ENCODE peak calls at places on chromosomes 12 and 14, in nine cellular contexts. C, Y, P, Z, J, N, D, B and U are unnamed samples. For H3K9me3, the result is how much of the 10 kb centered on the place peaks cover.

GRCh38 chr14:42023452-42023851 is 416.8 kb downstream of the LRFN5 start:
- DNase-seq in N (no peak), Z (no peak), Y (no peak), D (no peak), P (no peak), B (no peak), C (no peak), J (no peak), U (no peak)

GRCh38 chr12:125092108-125092871 is 27.1 kb downstream of the AACS start:
- DNase-seq in P (no peak), J (no peak), C (no peak), B (no peak), D (no peak), N (no peak), Z (no peak), Y (no peak), U (no peak)

GRCh38 chr12:100213016-100213891 is 12.6 kb downstream of the ACTR6 start:
- DNase-seq in B (no peak), N (no peak), P (no peak), J (no peak), Y (no peak), Z (no peak), C (no peak), D (no peak), U (no peak)

GRCh38 chr14:61320806-61321384 is 484 bp upstream of the PRKCH start:
- DNase-seq in C (no peak), Z (peak), B (peak), D (no peak), Y (no peak), P (no peak), N (peak), J (no peak), U (no peak)

GRCh38 chr14:42214981-42215491 is 608.4 kb downstream of the LRFN5 start:
- DNase-seq in B (peak), J (peak), Y (no peak), D (peak), N (no peak), C (no peak), P (no peak), Z (no peak), U (no peak)

GRCh38 chr12:42725839-42726238 is 136.3 kb upstream of the PRICKLE1 start:
- DNase-seq in Y (no peak), J (no peak), C (no peak), Z (no peak), P (no peak), B (no peak), D (peak), N (no peak), U (no peak)

GRCh38 chr14:64232095-64232830 is 61.9 kb downstream of the ESR2 start:
- DNase-seq in N (peak), P (no peak), Z (no peak), J (no peak), D (peak), B (peak), C (no peak), Y (no peak), U (no peak)

GRCh38 chr14:78455896-78456435 is 285.8 kb downstream of the NRXN3 start:
- DNase-seq in J (no peak), P (no peak), C (peak), Z (no peak), D (no peak), B (no peak), Y (no peak), N (no peak), U (no peak)

GRCh38 chr14:91041450-91041849 is 19.0 kb downstream of the RPS6KA5 start:
- DNase-seq in N (no peak), J (no peak), P (no peak), C (peak), D (no peak), B (no peak), Z (no peak), Y (no peak), U (no peak)

GRCh38 chr14:58243790-58244555 is 670 bp upstream of the PSMA3 start:
- DNase-seq in J (peak), Z (no peak), D (no peak), B (peak), C (peak), P (no peak), N (no peak), Y (no peak), U (no peak)

GRCh38 chr14:94541234-94541975 is 19.8 kb upstream of the SERPINA4 start:
- DNase-seq in N (no peak), J (no peak), B (no peak), D (no peak), P (no peak), Z (no peak), C (no peak), Y (no peak), U (no peak)

GRCh38 chr12:754871-755562 is 2.6 kb downstream of the WNK1 start:
- DNase-seq in Y (no peak), C (peak), Z (no peak), B (peak), P (no peak), N (no peak), J (peak), D (peak), U (no peak)

GRCh38 chr14:24816011-24816928 is 182.3 kb upstream of the GZMB start:
- DNase-seq in D (peak), C (no peak), Z (no peak), Y (no peak), P (peak), J (peak), N (no peak), B (no peak), U (no peak)

GRCh38 chr12:110619534-110619953 is 5.6 kb downstream of the TCTN1 start:
- DNase-seq in J (no peak), D (peak), B (no peak), P (no peak), Z (no peak), Y (no peak), N (no peak), C (peak), U (no peak)

GRCh38 chr12:26489908-26490307 is 294.5 kb downstream of the SSPN start:
- DNase-seq in D (no peak), P (no peak), J (no peak), N (no peak), Z (no peak), B (no peak), Y (no peak), C (no peak), U (no peak)

GRCh38 chr12:57296291-57296690 is 45.3 kb upstream of the STAC3 start:
- DNase-seq in C (no peak), Y (no peak), P (no peak), D (no peak), J (no peak), N (no peak), Z (no peak), B (no peak), U (no peak)

GRCh38 chr14:61153914-61154545 is 127.1 kb downstream of the TMEM30B start:
- DNase-seq in C (no peak), P (no peak), D (no peak), B (no peak), Z (peak), J (no peak), Y (no peak), N (no peak), U (no peak)

GRCh38 chr12:115185529-115185928 is 501.6 kb upstream of the TBX3 start:
- DNase-seq in C (no peak), J (no peak), Z (no peak), P (no peak), Y (no peak), D (peak), N (peak), B (no peak), U (no peak)

GRCh38 chr12:42590324-42590934 is 883 bp upstream of the PRICKLE1 start:
- DNase-seq in C (peak), Y (no peak), N (peak), J (peak), D (no peak), B (no peak), P (peak), Z (no peak), U (no peak)

GRCh38 chr14:44081146-44081545 is 425.9 kb downstream of the FSCB start:
- DNase-seq in N (no peak), B (no peak), D (no peak), C (no peak), Z (no peak), P (no peak), Y (no peak), J (no peak), U (no peak)

GRCh38 chr12:1593232-1594044 is 943 bp downstream of the FBXL14 start:
- DNase-seq in C (peak), B (peak), P (peak), Y (peak), Z (peak), J (peak), D (no peak), N (peak), U (peak)

GRCh38 chr12:30828686-30829085 is 73.9 kb upstream of the CAPRIN2 start:
- DNase-seq in Y (no peak), C (no peak), N (no peak), B (peak), J (no peak), P (no peak), D (no peak), Z (no peak), U (no peak)

GRCh38 chr12:69490920-69491643 is 20.9 kb downstream of the FRS2 start:
- DNase-seq in J (no peak), Z (no peak), C (no peak), B (no peak), Y (no peak), N (no peak), D (no peak), P (no peak), U (no peak)

GRCh38 chr14:35492569-35493014 is 41.4 kb upstream of the INSM2 start:
- DNase-seq in B (no peak), D (no peak), P (no peak), N (no peak), Z (no peak), C (no peak), Y (no peak), J (no peak), U (no peak)

GRCh38 chr12:79658221-79658620 is 32.5 kb downstream of the PAWR start:
- DNase-seq in C (no peak), N (no peak), D (peak), Y (no peak), J (no peak), Z (no peak), B (no peak), P (no peak), U (no peak)

GRCh38 chr12:52216807-52217206 is 16.2 kb upstream of the KRT7 start:
- DNase-seq in D (no peak), N (no peak), P (no peak), Y (no peak), C (no peak), B (peak), J (no peak), Z (peak), U (no peak)

GRCh38 chr14:59507063-59507751 is 22.9 kb downstream of the JKAMP start:
- DNase-seq in Z (peak), J (peak), Y (peak), N (peak), B (peak), D (peak), P (no peak), C (peak), U (peak)

GRCh38 chr12:3668479-3669165 is 84.3 kb downstream of the CRACR2A start:
- DNase-seq in P (no peak), B (no peak), N (no peak), D (no peak), J (no peak), Y (no peak), Z (no peak), C (no peak), U (no peak)

GRCh38 chr14:104593241-104593701 is 11.3 kb downstream of the TMEM179 start:
- DNase-seq in J (no peak), D (no peak), C (no peak), B (no peak), P (peak), N (peak), Z (no peak), Y (no peak), U (no peak)

GRCh38 chr12:124722871-124723270 is 140.8 kb downstream of the SCARB1 start:
- DNase-seq in Z (no peak), P (no peak), B (peak), Y (no peak), C (no peak), J (no peak), D (no peak), N (no peak), U (no peak)

GRCh38 chr12:52063081-52063985 is 6.4 kb upstream of the ATG101 start:
- DNase-seq in C (no peak), P (peak), D (no peak), Y (no peak), Z (no peak), N (peak), B (no peak), J (no peak), U (no peak)

GRCh38 chr12:52032431-52032796 is 18.8 kb upstream of the NR4A1 start:
- DNase-seq in Y (no peak), P (no peak), B (no peak), J (no peak), D (peak), N (peak), C (no peak), Z (peak), U (no peak)

GRCh38 chr14:87043667-87044200 is 949.2 kb downstream of the GALC start:
- DNase-seq in C (no peak), Y (no peak), P (no peak), J (no peak), Z (no peak), D (no peak), B (no peak), N (no peak), U (no peak)

DNA sequence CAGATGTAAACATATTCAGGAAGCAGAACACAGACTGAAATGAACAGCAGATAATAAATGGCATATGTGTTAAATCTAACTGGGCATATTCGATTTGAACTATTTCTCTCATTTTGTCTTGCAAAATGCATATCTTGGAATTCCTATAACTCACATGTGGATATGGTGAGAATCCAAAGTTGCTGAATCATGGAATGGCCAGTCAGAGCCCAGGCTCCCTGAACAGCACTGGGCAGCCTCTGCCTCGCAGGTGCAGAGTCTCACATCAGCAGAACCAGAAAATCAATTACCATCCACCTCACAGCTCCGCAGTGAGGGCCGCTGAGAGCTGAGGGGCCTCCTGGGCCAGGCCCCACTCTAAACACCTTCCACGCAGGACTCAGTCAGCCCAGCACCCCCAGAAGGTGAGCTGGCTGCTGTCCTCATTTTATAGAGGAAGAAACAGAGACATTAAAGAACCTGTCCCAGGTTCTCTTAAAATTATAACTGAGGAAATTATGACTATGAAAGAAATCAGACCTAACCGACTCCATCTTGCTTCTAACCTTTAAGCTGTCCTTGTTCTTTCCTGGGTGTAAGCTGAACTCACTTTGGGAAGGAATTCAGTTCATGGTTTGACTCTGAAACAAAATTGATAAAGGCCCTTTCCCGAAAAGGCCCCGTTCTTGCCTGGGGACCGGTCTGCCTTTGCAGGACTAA is 269.1 kb upstream of the SFSWAP start:
- DNase-seq in Y (no peak), P (no peak), C (no peak), N (no peak), J (no peak), D (no peak), Z (no peak), B (no peak), U (no peak)
- H3K9me3 ChIP-seq in Y (under half), P (under half), C (under half), N (under half), J (under half), D (under half), Z (under half), B (under half), U (under half)

DNA sequence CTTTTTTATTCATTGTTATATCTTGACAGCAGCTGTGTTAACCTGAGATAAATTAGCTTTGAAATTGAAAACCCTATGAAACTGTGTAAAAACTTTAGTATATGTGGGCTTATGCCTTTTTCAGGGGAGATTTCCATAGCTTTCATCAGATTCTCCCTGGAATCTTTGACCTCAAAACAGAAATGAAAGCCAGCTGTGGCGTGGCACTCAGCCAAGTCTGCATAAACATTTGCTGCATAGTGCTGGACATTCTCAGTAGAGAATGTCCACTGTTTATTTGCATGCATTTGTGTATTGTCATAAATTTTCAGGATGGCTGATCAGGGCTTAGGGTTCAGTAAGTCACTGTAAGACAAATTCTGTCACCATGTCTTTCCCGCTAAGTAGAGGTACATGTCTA is 115.3 kb upstream of the NAP1L1 start:
- DNase-seq in N (no peak), Y (no peak), C (no peak), J (no peak), P (no peak), Z (no peak), D (peak), B (no peak), U (no peak)
- H3K9me3 ChIP-seq in N (under half), Y (under half), C (under half), J (under half), P (under half), Z (under half), D (under half), B (under half), U (under half)

GRCh38 chr14:40098468-40098867 is 666.2 kb upstream of the FBXO33 start:
- DNase-seq in D (no peak), J (no peak), Y (no peak), Z (no peak), B (no peak), P (no peak), N (no peak), C (no peak), U (no peak)
- H3K9me3 ChIP-seq in D (under half), J (under half), Y (under half), Z (under half), B (under half), P (under half), N (under half), C (under half), U (under half)

DNA sequence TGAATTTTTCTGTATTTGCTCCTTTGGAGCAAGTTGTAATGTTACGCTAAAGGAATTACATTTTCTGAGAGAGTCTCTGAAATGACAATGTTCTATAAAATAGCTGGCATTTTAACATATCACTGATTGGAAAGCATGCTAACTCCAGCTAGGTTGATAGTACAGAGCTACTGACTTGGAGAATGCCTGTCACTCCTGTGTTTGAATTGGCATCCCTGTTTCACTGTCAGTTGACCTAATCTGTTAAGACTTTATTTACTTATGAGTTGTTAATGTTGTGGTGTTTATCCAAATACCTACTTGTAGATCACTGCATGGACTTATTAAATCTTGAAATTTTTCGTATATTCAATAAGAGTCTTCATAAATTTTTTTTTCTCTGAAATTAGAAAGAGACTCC is 33.6 kb downstream of the HCFC2 start:
- DNase-seq in N (no peak), D (no peak), J (no peak), Z (no peak), P (no peak), C (no peak), Y (no peak), B (no peak), U (no peak)
- H3K9me3 ChIP-seq in N (under half), D (under half), J (under half), Z (under half), P (under half), C (under half), Y (under half), B (under half), U (under half)